ENCODE peak calls at places on chromosomes 5 and 9, in ten cellular contexts. One of them, this sample, is unnamed.

GRCh38 chr5:175810457-175810856 is 60.9 kb upstream of the CPLX2 start:
- DNase-seq in Right ventricle myocardium superior: no peak
- DNase-seq in T-helper 9 cell: no peak
- DNase-seq in G401: peak; percentile 51
- DNase-seq in posterior cingulate gyrus: no peak
- DNase-seq in NCI-H1436: no peak
- DNase-seq in HCEC 1CT: no peak
- DNase-seq in MM.1S: no peak
- DNase-seq in T follicular helper cell: no peak
- DNase-seq in mesenteric fat pad: no peak
- DNase-seq in this sample: no peak

GRCh38 chr5:114065942-114066341 is 295.9 kb upstream of the KCNN2 start:
- DNase-seq in Right ventricle myocardium superior: no peak
- DNase-seq in T-helper 9 cell: no peak
- DNase-seq in G401: no peak
- DNase-seq in posterior cingulate gyrus: no peak
- DNase-seq in NCI-H1436: no peak
- DNase-seq in HCEC 1CT: no peak
- DNase-seq in MM.1S: no peak
- DNase-seq in T follicular helper cell: no peak
- DNase-seq in mesenteric fat pad: no peak
- DNase-seq in this sample: no peak

GRCh38 chr9:130825051-130825651 is 9.9 kb upstream of the ABL1 start:
- DNase-seq in Right ventricle myocardium superior: no peak
- DNase-seq in T-helper 9 cell: no peak
- DNase-seq in G401: peak; percentile 58
- DNase-seq in posterior cingulate gyrus: no peak
- DNase-seq in NCI-H1436: peak; percentile 9
- DNase-seq in HCEC 1CT: peak; percentile 51
- DNase-seq in MM.1S: no peak
- DNase-seq in T follicular helper cell: no peak
- DNase-seq in mesenteric fat pad: no peak
- DNase-seq in this sample: no peak

GRCh38 chr9:132645306-132645705 is 24.5 kb downstream of the DDX31 start:
- DNase-seq in Right ventricle myocardium superior: no peak
- DNase-seq in T-helper 9 cell: no peak
- DNase-seq in G401: peak; percentile 60
- DNase-seq in posterior cingulate gyrus: no peak
- DNase-seq in NCI-H1436: no peak
- DNase-seq in HCEC 1CT: no peak
- DNase-seq in MM.1S: no peak
- DNase-seq in T follicular helper cell: no peak
- DNase-seq in mesenteric fat pad: no peak
- DNase-seq in this sample: no peak

GRCh38 chr5:143153332-143154119 is 250.0 kb downstream of the NR3C1 start:
- DNase-seq in Right ventricle myocardium superior: peak; percentile 82
- DNase-seq in T-helper 9 cell: no peak
- DNase-seq in G401: peak; percentile 47
- DNase-seq in posterior cingulate gyrus: no peak
- DNase-seq in NCI-H1436: no peak
- DNase-seq in HCEC 1CT: peak; percentile 29
- DNase-seq in MM.1S: no peak
- DNase-seq in T follicular helper cell: no peak
- DNase-seq in mesenteric fat pad: no peak
- DNase-seq in this sample: peak; percentile 90

GRCh38 chr5:83608122-83608521 is 112.5 kb downstream of the HAPLN1 start:
- DNase-seq in Right ventricle myocardium superior: no peak
- DNase-seq in T-helper 9 cell: no peak
- DNase-seq in G401: peak; percentile 49
- DNase-seq in posterior cingulate gyrus: peak; percentile 42
- DNase-seq in NCI-H1436: peak; percentile 27
- DNase-seq in HCEC 1CT: peak; percentile 43
- DNase-seq in MM.1S: peak; percentile 33
- DNase-seq in T follicular helper cell: no peak
- DNase-seq in mesenteric fat pad: no peak
- DNase-seq in this sample: no peak

GRCh38 chr9:108854094-108854493 is 1.7 kb downstream of the ACTL7B start:
- DNase-seq in Right ventricle myocardium superior: no peak
- DNase-seq in T-helper 9 cell: no peak
- DNase-seq in G401: no peak
- DNase-seq in posterior cingulate gyrus: no peak
- DNase-seq in NCI-H1436: no peak
- DNase-seq in HCEC 1CT: no peak
- DNase-seq in MM.1S: no peak
- DNase-seq in T follicular helper cell: no peak
- DNase-seq in mesenteric fat pad: no peak
- DNase-seq in this sample: no peak

GRCh38 chr9:133771486-133772482 is 33.6 kb upstream of the SARDH start:
- DNase-seq in Right ventricle myocardium superior: peak; percentile 27
- DNase-seq in T-helper 9 cell: no peak
- DNase-seq in G401: no peak
- DNase-seq in posterior cingulate gyrus: no peak
- DNase-seq in NCI-H1436: no peak
- DNase-seq in HCEC 1CT: no peak
- DNase-seq in MM.1S: no peak
- DNase-seq in T follicular helper cell: no peak
- DNase-seq in mesenteric fat pad: peak; percentile 80
- DNase-seq in this sample: peak; percentile 62

GRCh38 chr5:154221371-154221896 is 30.9 kb downstream of the GALNT10 start:
- DNase-seq in Right ventricle myocardium superior: no peak
- DNase-seq in T-helper 9 cell: peak; percentile 37
- DNase-seq in G401: no peak
- DNase-seq in posterior cingulate gyrus: no peak
- DNase-seq in NCI-H1436: no peak
- DNase-seq in HCEC 1CT: peak; percentile 82
- DNase-seq in MM.1S: peak; percentile 92
- DNase-seq in T follicular helper cell: peak; percentile 24
- DNase-seq in mesenteric fat pad: no peak
- DNase-seq in this sample: peak; percentile 68